ENCODE peak calls at places on chromosomes 5 and 9, in four cellular contexts. R is left ventricle myocardium inferior, C is A549, K is adipocyte. S is an unnamed sample. For H3K9me3, the result is how much of the 10 kb centered on the place peaks cover.

GRCh38 chr9:137494104-137494544 is 35.0 kb upstream of the NSMF start:
- DNase-seq in R (no peak), C (no peak), K (no peak), S (no peak)

GRCh38 chr5:79135790-79136553 is 24.4 kb downstream of the BHMT start:
- DNase-seq in R (no peak), C (no peak), K (no peak), S (no peak)

GRCh38 chr5:38541174-38541724 is 15.2 kb downstream of the LIFR start:
- DNase-seq in R (no peak), C (no peak), K (no peak), S (peak)

GRCh38 chr5:43019615-43020293 is 20.4 kb downstream of the ANXA2R start:
- DNase-seq in R (no peak), C (peak), K (peak), S (peak)

GRCh38 chr5:6732634-6733410 is 19.6 kb downstream of the TENT4A start:
- DNase-seq in R (peak), C (no peak), K (peak), S (peak)

GRCh38 chr5:44398382-44398781 is 9.2 kb upstream of the FGF10 start:
- DNase-seq in R (no peak), C (no peak), K (no peak), S (no peak)

GRCh38 chr9:38629511-38629910 is 9.1 kb upstream of the ANKRD18A start:
- DNase-seq in R (no peak), C (no peak), K (no peak), S (no peak)

GRCh38 chr5:142426129-142426641 is 101.4 kb upstream of the SPRY4 start:
- DNase-seq in R (peak), C (no peak), K (no peak), S (peak)

GRCh38 chr5:107123014-107123413 is 547.7 kb downstream of the EFNA5 start:
- DNase-seq in R (no peak), C (no peak), K (no peak), S (no peak)

GRCh38 chr9:133813749-133814585 is 75.8 kb upstream of the SARDH start:
- DNase-seq in R (peak), C (no peak), K (no peak), S (no peak)

GRCh38 chr5:43000198-43000840 is 39.8 kb downstream of the ANXA2R start:
- DNase-seq in R (no peak), C (no peak), K (peak), S (peak)

GRCh38 chr9:136062657-136063439 is 32.2 kb downstream of the NACC2 start:
- DNase-seq in R (peak), C (no peak), K (no peak), S (no peak)

GRCh38 chr9:26034776-26035175 is 356.5 kb upstream of the TUSC1 start:
- DNase-seq in R (no peak), C (no peak), K (peak), S (no peak)

GRCh38 chr5:77452351-77452750 is 39.8 kb downstream of the WDR41 start:
- DNase-seq in R (no peak), C (no peak), K (no peak), S (no peak)

GRCh38 chr5:97495301-97495700 is 312.3 kb upstream of the RIOK2 start:
- DNase-seq in R (no peak), C (no peak), K (no peak), S (no peak)

GRCh38 chr5:122093415-122093814 is 15.4 kb upstream of the LOX start:
- DNase-seq in R (no peak), C (no peak), K (peak), S (peak)

GRCh38 chr9:93818795-93819472 is 136.2 kb downstream of the BARX1 start:
- DNase-seq in R (no peak), C (no peak), K (no peak), S (no peak)

GRCh38 chr9:129146441-129146933 is 31.6 kb downstream of the IER5L start:
- DNase-seq in R (no peak), C (no peak), K (no peak), S (no peak)

GRCh38 chr5:40171971-40172370 is 507.7 kb upstream of the PTGER4 start:
- DNase-seq in R (no peak), C (no peak), K (no peak), S (peak)

GRCh38 chr5:115718853-115719252 is 93.0 kb upstream of the TMED7 start:
- DNase-seq in R (no peak), C (no peak), K (peak), S (no peak)

GRCh38 chr9:128428644-128429504 is 8.2 kb downstream of the CERCAM start:
- DNase-seq in R (no peak), C (no peak), K (no peak), S (peak)

GRCh38 chr5:137735531-137736284 is at the start of gene KLHL3:
- DNase-seq in R (peak), C (no peak), K (peak), S (peak)

GRCh38 chr9:124861342-124862229 is at the start of the genes ARPC5L and RPL35:
- DNase-seq in R (peak), C (peak), K (peak), S (peak)

GRCh38 chr5:144026286-144026685 is 144.2 kb downstream of the YIPF5 start:
- DNase-seq in R (no peak), C (no peak), K (no peak), S (no peak)

GRCh38 chr5:158409507-158409906 is 550.6 kb upstream of the CLINT1 start:
- DNase-seq in R (no peak), C (no peak), K (no peak), S (no peak)

GRCh38 chr5:1806199-1806598 is 5.0 kb downstream of the NDUFS6 start:
- DNase-seq in R (no peak), C (no peak), K (no peak), S (no peak)

GRCh38 chr5:132369471-132370240 is at the start of gene SLC22A5:
- DNase-seq in R (peak), C (peak), K (peak), S (peak)

GRCh38 chr9:114108016-114108833 is 9.1 kb upstream of the KIF12 start:
- DNase-seq in R (peak), C (peak), K (peak), S (peak)

GRCh38 chr5:37248387-37248969 is 698 bp downstream of the CPLANE1 start:
- DNase-seq in R (no peak), C (no peak), K (peak), S (no peak)

GRCh38 chr5:74562116-74562515 is 78.4 kb downstream of the ENC1 start:
- DNase-seq in R (no peak), C (no peak), K (no peak), S (peak)

DNA sequence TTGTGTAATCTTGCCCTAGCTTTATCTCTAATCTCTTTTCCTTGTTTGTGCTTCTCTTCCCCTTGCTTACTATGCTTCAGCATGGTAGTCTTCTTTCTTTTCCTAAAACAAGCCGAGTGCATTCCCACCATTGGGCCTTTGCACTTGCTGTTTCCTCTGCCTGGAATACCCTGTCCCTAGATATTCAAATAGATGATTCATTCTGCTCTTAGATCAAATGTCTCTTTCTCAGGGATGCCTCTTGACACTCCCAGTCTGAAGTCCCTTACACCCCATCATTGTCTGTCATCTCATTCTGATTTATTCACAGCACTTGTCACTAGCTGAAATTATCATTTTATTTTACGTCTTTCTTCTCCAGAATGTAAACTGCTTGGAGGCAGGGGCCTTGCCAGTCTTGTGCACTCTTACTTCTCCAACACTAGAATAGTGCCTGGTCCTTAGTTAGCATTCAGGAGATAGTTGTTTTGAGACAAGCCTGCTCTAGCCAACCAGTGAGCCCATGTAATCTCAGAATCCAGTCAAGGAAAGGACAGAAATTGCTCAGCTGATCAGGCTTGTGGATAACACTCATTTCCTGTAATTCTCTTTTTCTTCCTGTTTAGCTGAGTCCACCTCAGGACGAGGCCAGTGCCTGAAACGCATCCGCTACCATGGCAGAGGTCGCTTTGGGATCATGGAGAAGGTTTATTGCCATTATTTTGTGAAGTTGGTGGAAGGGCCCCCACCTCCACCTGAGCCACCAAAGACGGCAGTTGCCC is 25.4 kb downstream of the MRPL22 start:
- DNase-seq in R (no peak), C (no peak), K (no peak), S (no peak)
- H3K4me3 ChIP-seq in R (peak), C (no peak), K (no peak), S (no peak)

GRCh38 chr5:178464431-178465048 is 125.7 kb downstream of the COL23A1 start:
- DNase-seq in R (no peak), C (no peak), K (no peak), S (no peak)

GRCh38 chr5:178467261-178468195 is 122.7 kb downstream of the COL23A1 start:
- DNase-seq in R (peak), C (no peak), K (peak), S (no peak)

GRCh38 chr5:178465861-178466288 is 124.3 kb downstream of the COL23A1 start:
- DNase-seq in R (no peak), C (no peak), K (no peak), S (no peak)

GRCh38 chr5:178465228-178465860 is 124.8 kb downstream of the COL23A1 start:
- DNase-seq in R (no peak), C (no peak), K (no peak), S (no peak)

GRCh38 chr5:178466342-178466741 is 123.9 kb downstream of the COL23A1 start:
- DNase-seq in R (no peak), C (no peak), K (no peak), S (no peak)
- H3K9me3 ChIP-seq in R (under half), C (under half), K (under half), S (under half)

DNA sequence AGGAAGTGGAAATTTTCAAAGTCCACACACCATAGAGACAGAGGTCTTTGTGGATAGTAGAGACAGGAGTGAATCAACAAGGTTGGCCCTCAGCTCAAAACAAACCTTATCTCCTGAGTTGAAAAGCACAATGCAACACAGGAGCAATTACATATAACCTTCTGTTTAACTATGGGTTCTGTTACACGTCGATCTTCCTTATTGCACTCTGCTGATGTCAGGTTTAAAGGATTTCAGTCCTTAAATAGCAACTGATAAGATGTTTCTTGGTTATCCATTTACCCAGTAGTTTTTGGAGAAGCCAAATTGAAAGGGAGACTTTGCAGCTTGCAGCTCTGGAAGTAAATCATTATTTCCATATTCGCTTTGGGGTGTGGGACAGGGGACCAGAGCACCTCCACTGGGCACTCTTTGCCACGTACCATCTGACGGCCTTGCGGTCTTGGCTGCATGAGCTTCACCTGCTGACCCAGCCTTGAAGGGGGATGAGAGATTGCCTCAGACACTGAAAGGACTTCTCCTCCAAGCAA is 56.0 kb upstream of the ZNF622 start:
- DNase-seq in R (no peak), C (no peak), K (no peak), S (no peak)
- H3K4me3 ChIP-seq in R (no peak), C (no peak), K (no peak), S (no peak)

GRCh38 chr9:5892456-5893133 is 1.9 kb downstream of the MLANA start:
- DNase-seq in R (no peak), C (no peak), K (no peak), S (no peak)

GRCh38 chr9:5893134-5893505 is 2.4 kb downstream of the MLANA start:
- DNase-seq in R (no peak), C (no peak), K (no peak), S (no peak)

GRCh38 chr9:5895782-5896181 is 5.1 kb downstream of the MLANA start:
- DNase-seq in R (no peak), C (no peak), K (no peak), S (no peak)

GRCh38 chr9:5894237-5894959 is 3.7 kb downstream of the MLANA start:
- DNase-seq in R (no peak), C (no peak), K (no peak), S (no peak)

GRCh38 chr9:5893591-5894236 is 3.0 kb downstream of the MLANA start:
- DNase-seq in R (no peak), C (no peak), K (no peak), S (no peak)
- H3K9me3 ChIP-seq in R (under half), C (under half), K (under half), S (under half)

GRCh38 chr5:154475613-154476342 is 2.2 kb downstream of the HAND1 start:
- DNase-seq in R (no peak), C (no peak), K (no peak), S (no peak)

GRCh38 chr5:154476343-154477213 is 1.4 kb downstream of the HAND1 start:
- DNase-seq in R (no peak), C (no peak), K (no peak), S (no peak)

GRCh38 chr5:154474267-154474956 is 3.6 kb downstream of the HAND1 start:
- DNase-seq in R (no peak), C (no peak), K (no peak), S (no peak)

GRCh38 chr5:154473581-154474266 is 4.3 kb downstream of the HAND1 start:
- DNase-seq in R (no peak), C (no peak), K (no peak), S (no peak)

GRCh38 chr5:154474957-154475334 is 3.1 kb downstream of the HAND1 start:
- DNase-seq in R (no peak), C (no peak), K (no peak), S (no peak)
- H3K4me3 ChIP-seq in R (peak), C (no peak), K (no peak), S (no peak)

S was measured in astrocyte.